ENCODE peak calls at places on chromosomes 13 and 19, in five cellular contexts. N, P, I, Y and F are unnamed samples.

GRCh38 chr13:80962855-80963254 is 621.9 kb upstream of the SPRY2 start:
- DNase-seq in P (no peak), Y (peak), N (no peak), I (no peak), F (no peak)

GRCh38 chr19:20182232-20182785 is 15.3 kb downstream of the ZNF486 start:
- DNase-seq in P (no peak), Y (no peak), N (no peak), I (no peak), F (no peak)

GRCh38 chr13:107838592-107839161 is 376.7 kb downstream of the LIG4 start:
- DNase-seq in N (no peak), Y (no peak), P (no peak), I (no peak), F (no peak)

GRCh38 chr13:46569471-46569870 is 16.5 kb downstream of the LRCH1 start:
- DNase-seq in N (no peak), I (no peak), Y (no peak), P (no peak), F (no peak)

GRCh38 chr13:26771796-26772195 is 11.2 kb upstream of the GPR12 start:
- DNase-seq in I (no peak), N (no peak), Y (no peak), P (no peak), F (no peak)

GRCh38 chr13:46761866-46762265 is 35.1 kb downstream of the ESD start:
- DNase-seq in P (no peak), Y (no peak), N (no peak), I (no peak), F (no peak)

GRCh38 chr19:46838160-46838559 is 12.5 kb downstream of the AP2S1 start:
- DNase-seq in P (no peak), Y (no peak), N (no peak), I (no peak), F (no peak)

GRCh38 chr19:45526143-45526542 is 18.9 kb downstream of the VASP start:
- DNase-seq in Y (peak), P (no peak), I (no peak), N (peak), F (peak)

GRCh38 chr13:94228781-94229180 is 250.7 kb downstream of the DCT start:
- DNase-seq in P (no peak), Y (no peak), N (no peak), I (no peak), F (no peak)

GRCh38 chr13:67052550-67053237 is 177.4 kb downstream of the PCDH9 start:
- DNase-seq in I (no peak), Y (no peak), N (no peak), P (no peak), F (no peak)

GRCh38 chr19:5788422-5788821 is 2.5 kb downstream of the DUS3L start:
- DNase-seq in P (no peak), N (no peak), Y (no peak), I (no peak), F (no peak)

GRCh38 chr13:98420560-98421175 is 156.2 kb downstream of the STK24 start:
- DNase-seq in P (no peak), N (no peak), Y (no peak), I (no peak), F (peak)

GRCh38 chr19:33529094-33529676 is 7.6 kb upstream of the PEPD start:
- DNase-seq in I (no peak), P (no peak), N (no peak), Y (no peak), F (no peak)

GRCh38 chr19:49116544-49116943 is 2.4 kb downstream of the LIN7B start:
- DNase-seq in P (no peak), N (no peak), Y (no peak), I (no peak), F (peak)

GRCh38 chr13:28401303-28402056 is 93.4 kb downstream of the FLT1 start:
- DNase-seq in I (no peak), N (no peak), P (no peak), Y (peak), F (no peak)

GRCh38 chr19:18397242-18398202 is at the start of gene LRRC25:
- DNase-seq in N (peak), P (no peak), I (no peak), Y (no peak), F (peak)

GRCh38 chr13:29713841-29714240 is 118.4 kb upstream of the SLC7A1 start:
- DNase-seq in I (peak), P (no peak), N (no peak), Y (peak), F (no peak)

GRCh38 chr19:7213628-7214328 is 80.4 kb downstream of the INSR start:
- DNase-seq in I (no peak), N (no peak), P (no peak), Y (no peak), F (no peak)

GRCh38 chr19:4913996-4914735 is 4.9 kb downstream of the UHRF1 start:
- DNase-seq in I (no peak), N (no peak), P (no peak), Y (peak), F (no peak)